ENCODE peak calls at places on chromosomes 11 and 22, in six cellular contexts. One of them, this sample, is unnamed.

GRCh38 chr22:37218399-37218770 is 6.1 kb upstream of the SSTR3 start:
- DNase-seq in mesendoderm: no peak
- DNase-seq in neuronal stem cell: no peak
- DNase-seq in H9: no peak
- DNase-seq in IMR-90: no peak
- DNase-seq in H1: no peak
- DNase-seq in this sample: no peak

GRCh38 chr22:42717197-42717967 is 3.3 kb downstream of the A4GALT start:
- DNase-seq in mesendoderm: peak
- DNase-seq in neuronal stem cell: no peak
- DNase-seq in H9: peak
- DNase-seq in IMR-90: no peak
- DNase-seq in H1: peak
- DNase-seq in this sample: peak

GRCh38 chr11:44305643-44306468 is 4.1 kb downstream of the ALX4 start:
- DNase-seq in mesendoderm: no peak
- DNase-seq in neuronal stem cell: no peak
- DNase-seq in H9: no peak
- DNase-seq in IMR-90: no peak
- DNase-seq in H1: no peak
- DNase-seq in this sample: peak

GRCh38 chr11:106695506-106695905 is 322.8 kb downstream of the GUCY1A2 start:
- DNase-seq in mesendoderm: no peak
- DNase-seq in neuronal stem cell: no peak
- DNase-seq in H9: no peak
- DNase-seq in IMR-90: peak
- DNase-seq in H1: no peak
- DNase-seq in this sample: peak

GRCh38 chr11:10348650-10349280 is 43.9 kb downstream of the ADM start:
- DNase-seq in mesendoderm: peak
- DNase-seq in neuronal stem cell: no peak
- DNase-seq in H9: no peak
- DNase-seq in IMR-90: peak
- DNase-seq in H1: no peak
- DNase-seq in this sample: peak

GRCh38 chr11:8355418-8355742 is 91.7 kb upstream of the LMO1 start:
- DNase-seq in mesendoderm: no peak
- DNase-seq in neuronal stem cell: no peak
- DNase-seq in H9: no peak
- DNase-seq in IMR-90: no peak
- DNase-seq in H1: no peak
- DNase-seq in this sample: no peak

GRCh38 chr11:17585911-17586695 is 39.0 kb downstream of the OTOG start:
- DNase-seq in mesendoderm: no peak
- DNase-seq in neuronal stem cell: no peak
- DNase-seq in H9: no peak
- DNase-seq in IMR-90: no peak
- DNase-seq in H1: no peak
- DNase-seq in this sample: no peak

GRCh38 chr11:33515347-33515746 is 185.3 kb downstream of the C11orf91 start:
- DNase-seq in mesendoderm: no peak
- DNase-seq in neuronal stem cell: no peak
- DNase-seq in H9: no peak
- DNase-seq in IMR-90: peak
- DNase-seq in H1: no peak
- DNase-seq in this sample: no peak

GRCh38 chr11:102179366-102179765 is 69.1 kb downstream of the YAP1 start:
- DNase-seq in mesendoderm: peak
- DNase-seq in neuronal stem cell: no peak
- DNase-seq in H9: no peak
- DNase-seq in IMR-90: no peak
- DNase-seq in H1: no peak
- DNase-seq in this sample: no peak

GRCh38 chr11:103609117-103610066 is 427.0 kb upstream of the DDI1 start:
- DNase-seq in mesendoderm: peak
- DNase-seq in neuronal stem cell: no peak
- DNase-seq in H9: peak
- DNase-seq in IMR-90: peak
- DNase-seq in H1: no peak
- DNase-seq in this sample: peak

GRCh38 chr22:46008291-46008690 is 31.3 kb upstream of the WNT7B start:
- DNase-seq in mesendoderm: no peak
- DNase-seq in neuronal stem cell: no peak
- DNase-seq in H9: no peak
- DNase-seq in IMR-90: no peak
- DNase-seq in H1: no peak
- DNase-seq in this sample: no peak

GRCh38 chr11:59069082-59069481 is 17.0 kb upstream of the GLYATL1B start:
- DNase-seq in mesendoderm: no peak
- DNase-seq in neuronal stem cell: no peak
- DNase-seq in H9: no peak
- DNase-seq in IMR-90: peak
- DNase-seq in H1: no peak
- DNase-seq in this sample: no peak

GRCh38 chr11:6062691-6063358 is 32.3 kb upstream of the OR56A1 start:
- DNase-seq in mesendoderm: peak
- DNase-seq in neuronal stem cell: no peak
- DNase-seq in H9: no peak
- DNase-seq in IMR-90: no peak
- DNase-seq in H1: no peak
- DNase-seq in this sample: no peak

GRCh38 chr11:107770546-107770945 is 58.7 kb upstream of the SLN start:
- DNase-seq in mesendoderm: peak
- DNase-seq in neuronal stem cell: no peak
- DNase-seq in H9: no peak
- DNase-seq in IMR-90: peak
- DNase-seq in H1: no peak
- DNase-seq in this sample: peak

GRCh38 chr11:1139441-1140066 is 18.2 kb upstream of the MUC5AC start:
- DNase-seq in mesendoderm: no peak
- DNase-seq in neuronal stem cell: no peak
- DNase-seq in H9: no peak
- DNase-seq in IMR-90: peak
- DNase-seq in H1: no peak
- DNase-seq in this sample: peak

GRCh38 chr11:12091957-12092558 is 18.3 kb upstream of the MICAL2 start:
- DNase-seq in mesendoderm: peak
- DNase-seq in neuronal stem cell: no peak
- DNase-seq in H9: no peak
- DNase-seq in IMR-90: no peak
- DNase-seq in H1: no peak
- DNase-seq in this sample: no peak

GRCh38 chr11:95487391-95487790 is 256.4 kb upstream of the SESN3 start:
- DNase-seq in mesendoderm: peak
- DNase-seq in neuronal stem cell: no peak
- DNase-seq in H9: no peak
- DNase-seq in IMR-90: no peak
- DNase-seq in H1: no peak
- DNase-seq in this sample: no peak

GRCh38 chr11:109046284-109046992 is 375.6 kb upstream of the C11orf87 start:
- DNase-seq in mesendoderm: no peak
- DNase-seq in neuronal stem cell: no peak
- DNase-seq in H9: no peak
- DNase-seq in IMR-90: no peak
- DNase-seq in H1: no peak
- DNase-seq in this sample: no peak

GRCh38 chr11:57359896-57360690 is 20.9 kb downstream of the PRG3 start:
- DNase-seq in mesendoderm: peak
- DNase-seq in neuronal stem cell: no peak
- DNase-seq in H9: no peak
- DNase-seq in IMR-90: no peak
- DNase-seq in H1: no peak
- DNase-seq in this sample: no peak

GRCh38 chr22:17218341-17218740 is 894 bp downstream of the ADA2 start:
- DNase-seq in mesendoderm: peak
- DNase-seq in neuronal stem cell: no peak
- DNase-seq in H9: no peak
- DNase-seq in IMR-90: no peak
- DNase-seq in H1: no peak
- DNase-seq in this sample: no peak

GRCh38 chr11:36817336-36817965 is 219.4 kb upstream of the RAG2 start:
- DNase-seq in mesendoderm: peak
- DNase-seq in neuronal stem cell: no peak
- DNase-seq in H9: no peak
- DNase-seq in IMR-90: no peak
- DNase-seq in H1: no peak
- DNase-seq in this sample: peak

GRCh38 chr11:86067230-86068137 is 1.4 kb downstream of the PICALM start:
- DNase-seq in mesendoderm: no peak
- DNase-seq in neuronal stem cell: no peak
- DNase-seq in H9: no peak
- DNase-seq in IMR-90: no peak
- DNase-seq in H1: no peak
- DNase-seq in this sample: peak

GRCh38 chr11:74636633-74637184 is 44.3 kb downstream of the POLD3 start:
- DNase-seq in mesendoderm: no peak
- DNase-seq in neuronal stem cell: no peak
- DNase-seq in H9: no peak
- DNase-seq in IMR-90: peak
- DNase-seq in H1: no peak
- DNase-seq in this sample: peak

GRCh38 chr11:2807801-2808241 is 77.8 kb downstream of the CDKN1C start:
- DNase-seq in mesendoderm: no peak
- DNase-seq in neuronal stem cell: no peak
- DNase-seq in H9: peak
- DNase-seq in IMR-90: no peak
- DNase-seq in H1: no peak
- DNase-seq in this sample: no peak

GRCh38 chr11:116688202-116688540 is 84.6 kb downstream of the BUD13 start:
- DNase-seq in mesendoderm: peak
- DNase-seq in neuronal stem cell: no peak
- DNase-seq in H9: no peak
- DNase-seq in IMR-90: no peak
- DNase-seq in H1: no peak
- DNase-seq in this sample: no peak

GRCh38 chr11:96827164-96827563 is 437.4 kb downstream of the JRKL start:
- DNase-seq in mesendoderm: peak
- DNase-seq in neuronal stem cell: peak
- DNase-seq in H9: no peak
- DNase-seq in IMR-90: peak
- DNase-seq in H1: peak
- DNase-seq in this sample: peak

GRCh38 chr22:27662359-27663030 is 139.1 kb downstream of the MN1 start:
- DNase-seq in mesendoderm: no peak
- DNase-seq in neuronal stem cell: no peak
- DNase-seq in H9: no peak
- DNase-seq in IMR-90: no peak
- DNase-seq in H1: no peak
- DNase-seq in this sample: no peak

GRCh38 chr22:25404923-25405853 is 159.3 kb upstream of the GRK3 start:
- DNase-seq in mesendoderm: no peak
- DNase-seq in neuronal stem cell: no peak
- DNase-seq in H9: no peak
- DNase-seq in IMR-90: peak
- DNase-seq in H1: no peak
- DNase-seq in this sample: peak

GRCh38 chr11:85651118-85651517 is 3.4 kb downstream of the TMEM126A start:
- DNase-seq in mesendoderm: no peak
- DNase-seq in neuronal stem cell: no peak
- DNase-seq in H9: no peak
- DNase-seq in IMR-90: no peak
- DNase-seq in H1: no peak
- DNase-seq in this sample: no peak

GRCh38 chr22:22907551-22908494 is 20.2 kb downstream of the IGLL5 start:
- DNase-seq in mesendoderm: no peak
- DNase-seq in neuronal stem cell: no peak
- DNase-seq in H9: no peak
- DNase-seq in IMR-90: no peak
- DNase-seq in H1: no peak
- DNase-seq in this sample: no peak

GRCh38 chr22:22906907-22907550 is 19.4 kb downstream of the IGLL5 start:
- DNase-seq in mesendoderm: no peak
- DNase-seq in neuronal stem cell: no peak
- DNase-seq in H9: no peak
- DNase-seq in IMR-90: no peak
- DNase-seq in H1: no peak
- DNase-seq in this sample: no peak

GRCh38 chr22:22909605-22910271 is 22.1 kb downstream of the IGLL5 start:
- DNase-seq in mesendoderm: no peak
- DNase-seq in neuronal stem cell: no peak
- DNase-seq in H9: no peak
- DNase-seq in IMR-90: no peak
- DNase-seq in H1: no peak
- DNase-seq in this sample: no peak

GRCh38 chr22:22908941-22909604 is 21.5 kb downstream of the IGLL5 start:
- DNase-seq in mesendoderm: no peak
- DNase-seq in neuronal stem cell: no peak
- DNase-seq in H9: no peak
- DNase-seq in IMR-90: no peak
- DNase-seq in H1: no peak
- DNase-seq in this sample: no peak

GRCh38 chr22:22908495-22908861 is 20.9 kb downstream of the IGLL5 start:
- DNase-seq in mesendoderm: no peak
- DNase-seq in neuronal stem cell: no peak
- DNase-seq in H9: no peak
- DNase-seq in IMR-90: no peak
- DNase-seq in H1: no peak
- DNase-seq in this sample: no peak
- H2BK15ac ChIP-seq in mesendoderm: no peak
- H2BK15ac ChIP-seq in neuronal stem cell: no peak
- H2BK15ac ChIP-seq in H9: no peak
- H2BK15ac ChIP-seq in IMR-90: no peak
- H2BK15ac ChIP-seq in H1: no peak
- H2BK15ac ChIP-seq in this sample: no peak

GRCh38 chr22:35517207-35517606 is 23.4 kb upstream of the RASD2 start:
- DNase-seq in mesendoderm: peak
- DNase-seq in neuronal stem cell: no peak
- DNase-seq in H9: no peak
- DNase-seq in IMR-90: no peak
- DNase-seq in H1: no peak
- DNase-seq in this sample: no peak
- H2BK15ac ChIP-seq in mesendoderm: no peak
- H2BK15ac ChIP-seq in neuronal stem cell: no peak
- H2BK15ac ChIP-seq in H9: no peak
- H2BK15ac ChIP-seq in IMR-90: no peak
- H2BK15ac ChIP-seq in H1: no peak
- H2BK15ac ChIP-seq in this sample: no peak

GRCh38 chr11:91296628-91297027 is 928.0 kb upstream of the FAT3 start:
- DNase-seq in mesendoderm: no peak
- DNase-seq in neuronal stem cell: no peak
- DNase-seq in H9: no peak
- DNase-seq in IMR-90: peak
- DNase-seq in H1: no peak
- DNase-seq in this sample: peak
- H2BK15ac ChIP-seq in mesendoderm: no peak
- H2BK15ac ChIP-seq in neuronal stem cell: no peak
- H2BK15ac ChIP-seq in H9: no peak
- H2BK15ac ChIP-seq in IMR-90: no peak
- H2BK15ac ChIP-seq in H1: no peak
- H2BK15ac ChIP-seq in this sample: no peak

DNA sequence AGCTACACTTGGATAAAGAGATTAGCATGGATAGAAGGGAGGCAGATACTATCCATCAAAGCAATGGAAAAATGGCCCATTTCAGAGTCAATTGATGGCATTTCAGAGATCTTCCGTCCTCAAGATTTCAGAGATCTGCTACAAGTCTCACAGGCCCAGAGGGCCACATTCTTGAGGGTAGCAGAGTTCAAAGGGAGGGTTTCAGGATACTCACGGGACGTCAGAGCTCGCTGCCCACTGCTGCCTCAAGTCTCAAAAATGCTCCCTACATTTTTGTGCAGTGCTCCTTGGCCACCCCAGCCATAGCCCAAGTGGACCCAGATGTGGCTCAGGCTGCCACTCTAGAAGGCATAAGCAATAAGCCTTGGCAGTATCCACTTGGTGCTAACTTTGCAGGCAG is 24.9 kb downstream of the RTL6 start:
- DNase-seq in mesendoderm: no peak
- DNase-seq in neuronal stem cell: no peak
- DNase-seq in H9: no peak
- DNase-seq in IMR-90: no peak
- DNase-seq in H1: no peak
- DNase-seq in this sample: no peak
- H2BK15ac ChIP-seq in mesendoderm: no peak
- H2BK15ac ChIP-seq in neuronal stem cell: no peak
- H2BK15ac ChIP-seq in H9: no peak
- H2BK15ac ChIP-seq in IMR-90: no peak
- H2BK15ac ChIP-seq in H1: no peak
- H2BK15ac ChIP-seq in this sample: no peak